ENCODE peak calls at places on chromosomes 11 and 22, in four cellular contexts. One of them, this sample, is unnamed.

GRCh38 chr11:72773696-72774095 is 20.2 kb downstream of the STARD10 start:
- DNase-seq in WTC11: no peak
- DNase-seq in A549: no peak
- DNase-seq in HepG2: no peak
- DNase-seq in this sample: no peak

GRCh38 chr11:134976540-134976939 is 564.5 kb upstream of the B3GAT1 start:
- DNase-seq in WTC11: no peak
- DNase-seq in A549: no peak
- DNase-seq in HepG2: no peak
- DNase-seq in this sample: no peak

GRCh38 chr22:41531736-41532477 is 12.4 kb downstream of the POLR3H start:
- DNase-seq in WTC11: no peak
- DNase-seq in A549: no peak
- DNase-seq in HepG2: no peak
- DNase-seq in this sample: no peak

GRCh38 chr11:103532133-103532788 is 423.0 kb downstream of the DYNC2H1 start:
- DNase-seq in WTC11: no peak
- DNase-seq in A549: peak
- DNase-seq in HepG2: no peak
- DNase-seq in this sample: no peak

GRCh38 chr22:28989035-28989464 is 72.6 kb downstream of the C22orf31 start:
- DNase-seq in WTC11: peak
- DNase-seq in A549: no peak
- DNase-seq in HepG2: no peak
- DNase-seq in this sample: no peak

GRCh38 chr11:46361283-46362145 is 14.3 kb downstream of the DGKZ start:
- DNase-seq in WTC11: no peak
- DNase-seq in A549: no peak
- DNase-seq in HepG2: no peak
- DNase-seq in this sample: peak

GRCh38 chr22:40818192-40818746 is 877 bp downstream of the SLC25A17 start:
- DNase-seq in WTC11: no peak
- DNase-seq in A549: no peak
- DNase-seq in HepG2: no peak
- DNase-seq in this sample: no peak

GRCh38 chr22:42544686-42545085 is 9.1 kb upstream of the SERHL2 start:
- DNase-seq in WTC11: no peak
- DNase-seq in A549: peak
- DNase-seq in HepG2: peak
- DNase-seq in this sample: peak

GRCh38 chr11:75474878-75475766 is 42.1 kb upstream of the KLHL35 start:
- DNase-seq in WTC11: peak
- DNase-seq in A549: peak
- DNase-seq in HepG2: no peak
- DNase-seq in this sample: peak

GRCh38 chr11:123525511-123525918 is 95.4 kb downstream of the GRAMD1B start:
- DNase-seq in WTC11: no peak
- DNase-seq in A549: no peak
- DNase-seq in HepG2: no peak
- DNase-seq in this sample: no peak

GRCh38 chr11:121721961-121722360 is 269.2 kb upstream of the SORL1-AS1 start:
- DNase-seq in WTC11: no peak
- DNase-seq in A549: no peak
- DNase-seq in HepG2: no peak
- DNase-seq in this sample: no peak

GRCh38 chr11:18304745-18305144 is 17.2 kb downstream of the HPS5 start:
- DNase-seq in WTC11: no peak
- DNase-seq in A549: no peak
- DNase-seq in HepG2: no peak
- DNase-seq in this sample: no peak

DNA sequence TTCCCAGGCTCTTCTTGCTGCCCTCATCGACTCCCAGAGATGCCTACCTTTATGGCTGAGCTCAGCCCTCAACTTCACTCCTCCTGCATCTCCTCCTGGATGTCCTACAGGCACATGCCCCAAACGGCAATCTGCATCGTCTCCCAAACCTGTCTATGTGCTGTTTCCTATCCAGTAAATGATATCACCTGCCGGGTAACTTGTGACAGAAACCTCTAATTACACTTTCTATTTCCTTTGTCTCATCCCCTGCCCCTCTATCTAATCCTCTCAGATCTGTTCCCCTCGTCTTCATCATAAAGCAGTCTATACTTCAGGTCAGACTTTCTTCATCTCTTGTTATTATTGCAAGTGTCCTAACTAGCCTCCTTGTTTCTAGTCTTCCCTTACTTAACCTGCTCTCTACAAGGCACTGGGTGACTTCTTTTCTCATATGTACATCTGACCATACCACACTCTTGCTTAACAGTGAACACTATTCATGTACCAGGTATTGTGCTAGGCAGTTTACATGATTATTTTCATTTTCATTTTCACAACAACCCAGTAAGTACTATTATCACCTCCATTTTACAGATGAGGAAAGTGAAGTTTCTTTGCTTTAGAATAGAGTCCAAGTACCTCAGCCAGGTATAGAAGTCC is 21.9 kb upstream of the UCP3 start:
- DNase-seq in WTC11: no peak
- DNase-seq in A549: no peak
- DNase-seq in HepG2: no peak
- DNase-seq in this sample: no peak
- TF ChIP-seq NR3C1 in WTC11: no peak
- TF ChIP-seq NR3C1 in A549: no peak
- TF ChIP-seq NR3C1 in HepG2: no peak
- TF ChIP-seq NR3C1 in this sample: no peak

DNA sequence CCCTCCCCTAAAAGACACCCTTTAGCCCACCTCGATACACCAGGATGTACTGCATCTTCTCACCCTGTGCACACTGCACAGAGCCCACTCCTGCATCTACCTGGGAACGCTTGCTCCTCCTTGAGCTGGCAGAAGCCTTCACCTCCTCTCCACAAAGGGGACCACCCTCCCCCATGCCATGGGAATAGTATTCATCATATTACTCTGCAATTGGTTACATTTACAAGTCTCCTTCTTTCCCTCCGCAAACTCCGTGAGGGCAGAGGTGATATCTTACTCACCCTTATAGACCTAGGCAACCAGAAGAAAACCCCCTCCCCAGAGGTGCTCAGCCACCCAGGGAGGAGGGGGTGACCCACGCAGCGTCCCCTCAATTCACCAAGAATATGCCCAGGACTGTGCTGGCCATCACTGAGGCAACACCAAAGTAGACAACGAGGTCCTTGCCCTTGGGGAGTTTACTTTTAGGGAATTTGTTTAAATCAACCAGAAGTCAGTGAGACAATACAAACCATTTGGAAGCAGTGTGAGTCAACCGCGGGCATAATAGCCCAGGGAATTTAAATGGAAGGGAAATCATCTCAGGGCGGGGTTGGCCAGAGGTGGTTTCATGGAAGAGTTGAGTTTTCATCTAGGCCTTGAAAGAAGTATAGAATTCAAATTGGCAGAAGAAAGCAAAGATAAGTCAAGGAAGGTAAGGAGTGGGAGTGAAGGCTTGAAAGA is 214.5 kb downstream of the BARX2 start:
- DNase-seq in WTC11: no peak
- DNase-seq in A549: no peak
- DNase-seq in HepG2: no peak
- DNase-seq in this sample: no peak
- TF ChIP-seq NR3C1 in WTC11: no peak
- TF ChIP-seq NR3C1 in A549: no peak
- TF ChIP-seq NR3C1 in HepG2: no peak
- TF ChIP-seq NR3C1 in this sample: no peak

GRCh38 chr22:22030493-22031182 is 48.1 kb upstream of the TOP3B start:
- DNase-seq in WTC11: peak
- DNase-seq in A549: peak
- DNase-seq in HepG2: peak
- DNase-seq in this sample: peak
- TF ChIP-seq NR3C1 in WTC11: no peak
- TF ChIP-seq NR3C1 in A549: no peak
- TF ChIP-seq NR3C1 in HepG2: no peak
- TF ChIP-seq NR3C1 in this sample: peak

GRCh38 chr11:1852885-1853284 is at the start of gene LSP1:
- DNase-seq in WTC11: no peak
- DNase-seq in A549: no peak
- DNase-seq in HepG2: no peak
- DNase-seq in this sample: no peak
- TF ChIP-seq NR3C1 in WTC11: no peak
- TF ChIP-seq NR3C1 in A549: no peak
- TF ChIP-seq NR3C1 in HepG2: no peak
- TF ChIP-seq NR3C1 in this sample: no peak

GRCh38 chr11:111846640-111847039 is 24.7 kb downstream of the ALG9 start:
- DNase-seq in WTC11: no peak
- DNase-seq in A549: no peak
- DNase-seq in HepG2: no peak
- DNase-seq in this sample: no peak
- TF ChIP-seq NR3C1 in WTC11: no peak
- TF ChIP-seq NR3C1 in A549: no peak
- TF ChIP-seq NR3C1 in HepG2: no peak
- TF ChIP-seq NR3C1 in this sample: no peak

GRCh38 chr11:8098361-8098760 is 17.4 kb downstream of the TUB start:
- DNase-seq in WTC11: no peak
- DNase-seq in A549: no peak
- DNase-seq in HepG2: no peak
- DNase-seq in this sample: no peak
- TF ChIP-seq NR3C1 in WTC11: no peak
- TF ChIP-seq NR3C1 in A549: no peak
- TF ChIP-seq NR3C1 in HepG2: no peak
- TF ChIP-seq NR3C1 in this sample: no peak

DNA sequence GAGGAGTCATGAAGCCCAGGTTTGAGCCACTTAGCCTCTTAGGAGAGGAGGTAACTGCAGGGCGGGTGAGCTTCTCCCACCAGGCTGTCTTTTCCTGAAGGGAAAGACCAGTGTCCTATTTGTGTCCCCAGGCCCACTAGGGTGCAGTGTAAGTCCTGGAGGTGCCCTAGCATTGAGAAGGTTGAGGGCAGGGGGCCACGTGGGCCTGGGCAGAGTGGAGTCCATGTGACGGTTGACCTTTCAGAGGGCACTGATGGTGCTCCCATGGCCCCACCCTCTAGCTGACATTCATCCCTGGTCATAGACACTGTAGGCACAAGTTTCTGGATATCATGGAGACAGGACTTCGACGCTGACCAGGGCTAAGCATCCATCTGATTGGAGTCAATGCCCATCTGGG is 44.1 kb upstream of the TP53I11 start:
- DNase-seq in WTC11: no peak
- DNase-seq in A549: no peak
- DNase-seq in HepG2: no peak
- DNase-seq in this sample: no peak
- TF ChIP-seq NR3C1 in WTC11: no peak
- TF ChIP-seq NR3C1 in A549: no peak
- TF ChIP-seq NR3C1 in HepG2: no peak
- TF ChIP-seq NR3C1 in this sample: no peak

GRCh38 chr22:47918936-47919505 is 1156.6 kb downstream of the TBC1D22A start:
- DNase-seq in WTC11: no peak
- DNase-seq in A549: no peak
- DNase-seq in HepG2: no peak
- DNase-seq in this sample: no peak
- TF ChIP-seq NR3C1 in WTC11: no peak
- TF ChIP-seq NR3C1 in A549: no peak
- TF ChIP-seq NR3C1 in HepG2: no peak
- TF ChIP-seq NR3C1 in this sample: no peak

This sample was measured in K562.